ENCODE peak calls at places on chromosomes 6 and 20, in five cellular contexts. One of them, this sample, is unnamed.

GRCh38 chr6:28336284-28337024 is 506 bp upstream of the ZSCAN31 start:
- DNase-seq in T-helper 22 cell: no peak
- DNase-seq in stimulated activated CD4-positive, alpha-beta T cell treated with anti-CD3 and anti-CD28 coated beads, Interleukin-2, amount 100 ng/mL, for 48 hours: no peak
- DNase-seq in gastrocnemius medialis: no peak
- DNase-seq in NCI-H1048: no peak
- DNase-seq in this sample: no peak

GRCh38 chr20:10430000-10430466 is 4.0 kb downstream of the MKKS start:
- DNase-seq in NCI-H1048: no peak
- DNase-seq in stimulated activated CD4-positive, alpha-beta T cell treated with anti-CD3 and anti-CD28 coated beads, Interleukin-2, amount 100 ng/mL, for 48 hours: no peak
- DNase-seq in gastrocnemius medialis: no peak
- DNase-seq in T-helper 22 cell: no peak
- DNase-seq in this sample: no peak

GRCh38 chr6:114390176-114390575 is 47.4 kb upstream of the HS3ST5 start:
- DNase-seq in stimulated activated CD4-positive, alpha-beta T cell treated with anti-CD3 and anti-CD28 coated beads, Interleukin-2, amount 100 ng/mL, for 48 hours: no peak
- DNase-seq in T-helper 22 cell: no peak
- DNase-seq in NCI-H1048: no peak
- DNase-seq in gastrocnemius medialis: no peak
- DNase-seq in this sample: no peak

GRCh38 chr20:44104807-44105517 is 82.0 kb downstream of the JPH2 start:
- DNase-seq in stimulated activated CD4-positive, alpha-beta T cell treated with anti-CD3 and anti-CD28 coated beads, Interleukin-2, amount 100 ng/mL, for 48 hours: no peak
- DNase-seq in NCI-H1048: no peak
- DNase-seq in gastrocnemius medialis: peak; percentile 77
- DNase-seq in T-helper 22 cell: no peak
- DNase-seq in this sample: peak; percentile 64

GRCh38 chr6:156430361-156430760 is 346.8 kb upstream of the ARID1B start:
- DNase-seq in NCI-H1048: no peak
- DNase-seq in stimulated activated CD4-positive, alpha-beta T cell treated with anti-CD3 and anti-CD28 coated beads, Interleukin-2, amount 100 ng/mL, for 48 hours: no peak
- DNase-seq in T-helper 22 cell: no peak
- DNase-seq in gastrocnemius medialis: no peak
- DNase-seq in this sample: no peak

GRCh38 chr6:82397962-82398692 is 34.5 kb downstream of the TPBG start:
- DNase-seq in stimulated activated CD4-positive, alpha-beta T cell treated with anti-CD3 and anti-CD28 coated beads, Interleukin-2, amount 100 ng/mL, for 48 hours: no peak
- DNase-seq in gastrocnemius medialis: no peak
- DNase-seq in T-helper 22 cell: no peak
- DNase-seq in NCI-H1048: no peak
- DNase-seq in this sample: no peak

GRCh38 chr6:90350689-90351554 is 54.3 kb upstream of the BACH2 start:
- DNase-seq in T-helper 22 cell: peak; percentile 12
- DNase-seq in NCI-H1048: no peak
- DNase-seq in stimulated activated CD4-positive, alpha-beta T cell treated with anti-CD3 and anti-CD28 coated beads, Interleukin-2, amount 100 ng/mL, for 48 hours: no peak
- DNase-seq in gastrocnemius medialis: no peak
- DNase-seq in this sample: no peak

GRCh38 chr6:52549428-52549827 is 27.4 kb downstream of the TRAM2 start:
- DNase-seq in stimulated activated CD4-positive, alpha-beta T cell treated with anti-CD3 and anti-CD28 coated beads, Interleukin-2, amount 100 ng/mL, for 48 hours: no peak
- DNase-seq in gastrocnemius medialis: no peak
- DNase-seq in NCI-H1048: no peak
- DNase-seq in T-helper 22 cell: no peak
- DNase-seq in this sample: no peak

GRCh38 chr6:42720739-42721138 is 1.7 kb downstream of the PRPH2 start:
- DNase-seq in NCI-H1048: no peak
- DNase-seq in stimulated activated CD4-positive, alpha-beta T cell treated with anti-CD3 and anti-CD28 coated beads, Interleukin-2, amount 100 ng/mL, for 48 hours: no peak
- DNase-seq in gastrocnemius medialis: no peak
- DNase-seq in T-helper 22 cell: no peak
- DNase-seq in this sample: no peak

This sample was measured in amniotic stem cell.